ENCODE peak calls at places on chromosome 6, in nine cellular contexts. One of them, this sample, is unnamed.

GRCh38 chr6:156848533-156848932 is 71.4 kb downstream of the ARID1B start:
- DNase-seq in Kasumi-1: peak; percentile 58
- DNase-seq in naive thymus-derived CD4-positive, alpha-beta T cell: no peak
- DNase-seq in NCI-H1105 treated with DMSO at 0.1 percent for 48 hours: peak; percentile 81
- DNase-seq in fibroblast of lung: peak; percentile 31
- DNase-seq in nephron progenitor cell: peak; percentile 44
- DNase-seq in GM23248: no peak
- DNase-seq in NCI-H1436: no peak
- DNase-seq in fibroblast of pulmonary artery: peak; percentile 60
- DNase-seq in this sample: no peak

GRCh38 chr6:170306324-170307079 is at the start of gene FAM120B:
- DNase-seq in naive thymus-derived CD4-positive, alpha-beta T cell: peak; percentile 94
- DNase-seq in NCI-H1105 treated with DMSO at 0.1 percent for 48 hours: peak; percentile 97
- DNase-seq in nephron progenitor cell: peak; percentile 90
- DNase-seq in fibroblast of lung: peak; percentile 94
- DNase-seq in GM23248: peak; percentile 99
- DNase-seq in NCI-H1436: peak; percentile 94
- DNase-seq in fibroblast of pulmonary artery: peak; percentile 96
- DNase-seq in Kasumi-1: peak; percentile 93
- DNase-seq in this sample: peak; percentile 78

GRCh38 chr6:1608222-1608975 is 1.3 kb upstream of the FOXC1 start:
- DNase-seq in GM23248: peak; percentile 19
- DNase-seq in Kasumi-1: no peak
- DNase-seq in NCI-H1436: no peak
- DNase-seq in fibroblast of pulmonary artery: no peak
- DNase-seq in NCI-H1105 treated with DMSO at 0.1 percent for 48 hours: peak; percentile 17
- DNase-seq in nephron progenitor cell: no peak
- DNase-seq in naive thymus-derived CD4-positive, alpha-beta T cell: no peak
- DNase-seq in fibroblast of lung: peak; percentile 28
- DNase-seq in this sample: no peak

GRCh38 chr6:117396228-117396627 is 29.5 kb downstream of the ROS1 start:
- DNase-seq in fibroblast of lung: peak; percentile 8
- DNase-seq in Kasumi-1: no peak
- DNase-seq in NCI-H1436: no peak
- DNase-seq in GM23248: peak; percentile 4
- DNase-seq in naive thymus-derived CD4-positive, alpha-beta T cell: no peak
- DNase-seq in fibroblast of pulmonary artery: no peak
- DNase-seq in nephron progenitor cell: no peak
- DNase-seq in NCI-H1105 treated with DMSO at 0.1 percent for 48 hours: no peak
- DNase-seq in this sample: no peak

GRCh38 chr6:168309183-168309582 is 10.4 kb downstream of the DACT2 start:
- DNase-seq in GM23248: no peak
- DNase-seq in fibroblast of pulmonary artery: no peak
- DNase-seq in naive thymus-derived CD4-positive, alpha-beta T cell: no peak
- DNase-seq in NCI-H1436: no peak
- DNase-seq in nephron progenitor cell: no peak
- DNase-seq in fibroblast of lung: no peak
- DNase-seq in NCI-H1105 treated with DMSO at 0.1 percent for 48 hours: no peak
- DNase-seq in Kasumi-1: no peak
- DNase-seq in this sample: no peak

GRCh38 chr6:75849329-75850025 is 100.4 kb downstream of the MYO6 start:
- DNase-seq in fibroblast of pulmonary artery: peak; percentile 11
- DNase-seq in NCI-H1436: no peak
- DNase-seq in Kasumi-1: no peak
- DNase-seq in naive thymus-derived CD4-positive, alpha-beta T cell: no peak
- DNase-seq in GM23248: no peak
- DNase-seq in NCI-H1105 treated with DMSO at 0.1 percent for 48 hours: no peak
- DNase-seq in nephron progenitor cell: no peak
- DNase-seq in fibroblast of lung: peak; percentile 18
- DNase-seq in this sample: no peak

GRCh38 chr6:582370-582769 is 74.5 kb downstream of the HUS1B start:
- DNase-seq in NCI-H1105 treated with DMSO at 0.1 percent for 48 hours: no peak
- DNase-seq in naive thymus-derived CD4-positive, alpha-beta T cell: no peak
- DNase-seq in nephron progenitor cell: peak; percentile 52
- DNase-seq in fibroblast of pulmonary artery: no peak
- DNase-seq in NCI-H1436: no peak
- DNase-seq in Kasumi-1: no peak
- DNase-seq in fibroblast of lung: peak; percentile 14
- DNase-seq in GM23248: no peak
- DNase-seq in this sample: peak; percentile 76

GRCh38 chr6:1767481-1768246 is 157.9 kb downstream of the FOXC1 start:
- DNase-seq in Kasumi-1: no peak
- DNase-seq in fibroblast of pulmonary artery: peak; percentile 56
- DNase-seq in NCI-H1105 treated with DMSO at 0.1 percent for 48 hours: no peak
- DNase-seq in GM23248: peak; percentile 89
- DNase-seq in nephron progenitor cell: no peak
- DNase-seq in naive thymus-derived CD4-positive, alpha-beta T cell: no peak
- DNase-seq in fibroblast of lung: peak; percentile 16
- DNase-seq in NCI-H1436: no peak
- DNase-seq in this sample: no peak

GRCh38 chr6:42451595-42452170 is at the start of gene TRERF1:
- DNase-seq in nephron progenitor cell: peak; percentile 69
- DNase-seq in naive thymus-derived CD4-positive, alpha-beta T cell: peak; percentile 67
- DNase-seq in fibroblast of lung: peak; percentile 85
- DNase-seq in NCI-H1105 treated with DMSO at 0.1 percent for 48 hours: peak; percentile 84
- DNase-seq in Kasumi-1: peak; percentile 90
- DNase-seq in NCI-H1436: peak; percentile 83
- DNase-seq in GM23248: peak; percentile 75
- DNase-seq in fibroblast of pulmonary artery: peak; percentile 75
- DNase-seq in this sample: peak; percentile 88

GRCh38 chr6:136290406-136291010 is 862 bp upstream of the BCLAF1 start:
- DNase-seq in nephron progenitor cell: peak; percentile 37
- DNase-seq in NCI-H1436: peak; percentile 59
- DNase-seq in Kasumi-1: peak; percentile 72
- DNase-seq in GM23248: peak; percentile 96
- DNase-seq in fibroblast of pulmonary artery: peak; percentile 92
- DNase-seq in fibroblast of lung: peak; percentile 91
- DNase-seq in NCI-H1105 treated with DMSO at 0.1 percent for 48 hours: peak; percentile 81
- DNase-seq in naive thymus-derived CD4-positive, alpha-beta T cell: peak; percentile 91
- DNase-seq in this sample: peak; percentile 52

GRCh38 chr6:40419377-40419776 is 167.8 kb downstream of the LRFN2 start:
- DNase-seq in Kasumi-1: no peak
- DNase-seq in NCI-H1105 treated with DMSO at 0.1 percent for 48 hours: no peak
- DNase-seq in GM23248: peak; percentile 10
- DNase-seq in nephron progenitor cell: no peak
- DNase-seq in naive thymus-derived CD4-positive, alpha-beta T cell: no peak
- DNase-seq in NCI-H1436: no peak
- DNase-seq in fibroblast of pulmonary artery: peak; percentile 3
- DNase-seq in fibroblast of lung: no peak
- DNase-seq in this sample: peak; percentile 41

GRCh38 chr6:14925627-14926026 is 320.2 kb upstream of the JARID2 start:
- DNase-seq in Kasumi-1: no peak
- DNase-seq in nephron progenitor cell: no peak
- DNase-seq in NCI-H1105 treated with DMSO at 0.1 percent for 48 hours: no peak
- DNase-seq in NCI-H1436: no peak
- DNase-seq in fibroblast of pulmonary artery: peak; percentile 65
- DNase-seq in fibroblast of lung: peak; percentile 74
- DNase-seq in GM23248: peak; percentile 68
- DNase-seq in naive thymus-derived CD4-positive, alpha-beta T cell: no peak
- DNase-seq in this sample: no peak

GRCh38 chr6:35452186-35453090 is at the start of gene FANCE:
- DNase-seq in fibroblast of lung: peak; percentile 90
- DNase-seq in GM23248: peak; percentile 96
- DNase-seq in Kasumi-1: peak; percentile 73
- DNase-seq in NCI-H1436: peak; percentile 89
- DNase-seq in naive thymus-derived CD4-positive, alpha-beta T cell: peak; percentile 62
- DNase-seq in nephron progenitor cell: peak; percentile 100
- DNase-seq in fibroblast of pulmonary artery: peak; percentile 91
- DNase-seq in NCI-H1105 treated with DMSO at 0.1 percent for 48 hours: peak; percentile 82
- DNase-seq in this sample: peak; percentile 98

GRCh38 chr6:144145546-144145945 is 4.8 kb upstream of the STX11 start:
- DNase-seq in GM23248: no peak
- DNase-seq in fibroblast of pulmonary artery: no peak
- DNase-seq in naive thymus-derived CD4-positive, alpha-beta T cell: no peak
- DNase-seq in NCI-H1436: no peak
- DNase-seq in fibroblast of lung: no peak
- DNase-seq in Kasumi-1: no peak
- DNase-seq in NCI-H1105 treated with DMSO at 0.1 percent for 48 hours: no peak
- DNase-seq in nephron progenitor cell: no peak
- DNase-seq in this sample: no peak

GRCh38 chr6:136226027-136226673 is 24.0 kb downstream of the MTFR2 start:
- DNase-seq in fibroblast of lung: peak; percentile 83
- DNase-seq in naive thymus-derived CD4-positive, alpha-beta T cell: peak; percentile 68
- DNase-seq in NCI-H1105 treated with DMSO at 0.1 percent for 48 hours: peak; percentile 68
- DNase-seq in fibroblast of pulmonary artery: peak; percentile 78
- DNase-seq in NCI-H1436: peak; percentile 43
- DNase-seq in GM23248: peak; percentile 72
- DNase-seq in nephron progenitor cell: peak; percentile 54
- DNase-seq in Kasumi-1: peak; percentile 82
- DNase-seq in this sample: peak; percentile 36

GRCh38 chr6:2505624-2506023 is 245.1 kb downstream of the MYLK4 start:
- DNase-seq in Kasumi-1: peak; percentile 6
- DNase-seq in NCI-H1436: no peak
- DNase-seq in fibroblast of lung: no peak
- DNase-seq in naive thymus-derived CD4-positive, alpha-beta T cell: no peak
- DNase-seq in NCI-H1105 treated with DMSO at 0.1 percent for 48 hours: no peak
- DNase-seq in fibroblast of pulmonary artery: no peak
- DNase-seq in GM23248: no peak
- DNase-seq in nephron progenitor cell: peak; percentile 46
- DNase-seq in this sample: peak; percentile 77

This sample was measured in H9.